ENCODE peak calls at places on chromosome 18, in six cellular contexts. V, Q, F, Z, J and O are unnamed samples.

GRCh38 chr18:31268985-31269406 is 49.0 kb upstream of the DSG1 start:
- DNase-seq in V (no peak), Q (no peak), F (no peak), Z (no peak), J (peak), O (no peak)

GRCh38 chr18:22193466-22193865 is 24.1 kb downstream of the GATA6 start:
- DNase-seq in V (no peak), Q (no peak), F (no peak), Z (no peak), J (no peak), O (peak)

GRCh38 chr18:63346471-63347183 is 20.4 kb downstream of the KDSR start:
- DNase-seq in V (no peak), Q (no peak), F (no peak), Z (no peak), J (no peak), O (no peak)

GRCh38 chr18:75809392-75809791 is 381.9 kb upstream of the SMIM21 start:
- DNase-seq in V (no peak), Q (no peak), F (no peak), Z (no peak), J (no peak), O (no peak)

GRCh38 chr18:77208969-77209368 is 40.7 kb upstream of the GALR1 start:
- DNase-seq in V (no peak), Q (no peak), F (no peak), Z (peak), J (peak), O (no peak)

GRCh38 chr18:26103579-26103978 is 13.2 kb upstream of the SS18 start:
- DNase-seq in V (no peak), Q (peak), F (no peak), Z (no peak), J (peak), O (no peak)

GRCh38 chr18:75304678-75305557 is 94.3 kb downstream of the TSHZ1 start:
- DNase-seq in V (no peak), Q (no peak), F (no peak), Z (no peak), J (no peak), O (no peak)

GRCh38 chr18:27240383-27240782 is 55.3 kb upstream of the CHST9 start:
- DNase-seq in V (no peak), Q (no peak), F (no peak), Z (no peak), J (no peak), O (no peak)

GRCh38 chr18:28823506-28824182 is 646.7 kb upstream of the CDH2 start:
- DNase-seq in V (peak), Q (no peak), F (no peak), Z (no peak), J (no peak), O (no peak)

GRCh38 chr18:1103567-1103966 is 198.9 kb downstream of the ADCYAP1 start:
- DNase-seq in V (no peak), Q (no peak), F (no peak), Z (no peak), J (no peak), O (no peak)

GRCh38 chr18:45626330-45627203 is 11.3 kb downstream of the SLC14A2 start:
- DNase-seq in V (peak), Q (no peak), F (no peak), Z (no peak), J (no peak), O (no peak)

GRCh38 chr18:21255211-21255610 is 13.2 kb downstream of the GREB1L start:
- DNase-seq in V (no peak), Q (no peak), F (no peak), Z (no peak), J (no peak), O (no peak)

GRCh38 chr18:1593091-1593490 is 688.4 kb downstream of the ADCYAP1 start:
- DNase-seq in V (no peak), Q (no peak), F (no peak), Z (no peak), J (no peak), O (no peak)

GRCh38 chr18:51861041-51861440 is 479.0 kb upstream of the DCC start:
- DNase-seq in V (no peak), Q (no peak), F (no peak), Z (no peak), J (no peak), O (no peak)

GRCh38 chr18:39635966-39636365 is 2070.4 kb upstream of the CELF4 start:
- DNase-seq in V (no peak), Q (no peak), F (no peak), Z (no peak), J (no peak), O (no peak)

GRCh38 chr18:76412818-76413565 is 82.0 kb downstream of the ZNF516 start:
- DNase-seq in V (peak), Q (no peak), F (no peak), Z (no peak), J (no peak), O (no peak)

GRCh38 chr18:11909081-11909410 is 929 bp upstream of the MPPE1 start:
- DNase-seq in V (no peak), Q (no peak), F (no peak), Z (no peak), J (no peak), O (no peak)

GRCh38 chr18:51621103-51621969 is 423.9 kb upstream of the MEX3C start:
- DNase-seq in V (no peak), Q (peak), F (peak), Z (peak), J (peak), O (no peak)

GRCh38 chr18:62554083-62554815 is 31.4 kb downstream of the ZCCHC2 start:
- DNase-seq in V (no peak), Q (no peak), F (no peak), Z (no peak), J (no peak), O (no peak)

GRCh38 chr18:35749701-35750100 is 168.2 kb downstream of the GALNT1 start:
- DNase-seq in V (no peak), Q (no peak), F (no peak), Z (no peak), J (no peak), O (no peak)

GRCh38 chr18:43481069-43481468 is 203.8 kb upstream of the SYT4 start:
- DNase-seq in V (no peak), Q (no peak), F (no peak), Z (no peak), J (no peak), O (no peak)

GRCh38 chr18:77191241-77191751 is 58.4 kb upstream of the GALR1 start:
- DNase-seq in V (no peak), Q (no peak), F (no peak), Z (no peak), J (no peak), O (no peak)

GRCh38 chr18:42339324-42339723 is 384.3 kb downstream of the PIK3C3 start:
- DNase-seq in V (no peak), Q (peak), F (no peak), Z (no peak), J (no peak), O (no peak)

GRCh38 chr18:57051586-57052044 is 95.3 kb upstream of the BOD1L2 start:
- DNase-seq in V (no peak), Q (no peak), F (no peak), Z (peak), J (no peak), O (no peak)

GRCh38 chr18:42030586-42031182 is 75.7 kb downstream of the PIK3C3 start:
- DNase-seq in V (no peak), Q (peak), F (peak), Z (no peak), J (peak), O (no peak)

GRCh38 chr18:22286576-22286975 is 117.2 kb downstream of the GATA6 start:
- DNase-seq in V (no peak), Q (no peak), F (no peak), Z (peak), J (peak), O (no peak)

GRCh38 chr18:34773961-34774754 is 64.1 kb downstream of the DTNA start:
- DNase-seq in V (no peak), Q (no peak), F (no peak), Z (peak), J (peak), O (peak)

GRCh38 chr18:41938445-41938844 is 16.6 kb upstream of the PIK3C3 start:
- DNase-seq in V (no peak), Q (no peak), F (no peak), Z (no peak), J (no peak), O (no peak)

GRCh38 chr18:12476955-12477354 is 69.2 kb downstream of the PRELID3A start:
- DNase-seq in V (no peak), Q (no peak), F (no peak), Z (no peak), J (no peak), O (no peak)

GRCh38 chr18:23964282-23965238 is 50.0 kb upstream of the TTC39C start:
- DNase-seq in V (no peak), Q (no peak), F (no peak), Z (no peak), J (peak), O (no peak)

GRCh38 chr18:79681484-79682387 is 2.1 kb downstream of the CTDP1 start:
- DNase-seq in V (peak), Q (no peak), F (no peak), Z (no peak), J (no peak), O (no peak)

GRCh38 chr18:79507546-79508480 is 112.1 kb downstream of the NFATC1 start:
- DNase-seq in V (peak), Q (no peak), F (no peak), Z (peak), J (peak), O (peak)

DNA sequence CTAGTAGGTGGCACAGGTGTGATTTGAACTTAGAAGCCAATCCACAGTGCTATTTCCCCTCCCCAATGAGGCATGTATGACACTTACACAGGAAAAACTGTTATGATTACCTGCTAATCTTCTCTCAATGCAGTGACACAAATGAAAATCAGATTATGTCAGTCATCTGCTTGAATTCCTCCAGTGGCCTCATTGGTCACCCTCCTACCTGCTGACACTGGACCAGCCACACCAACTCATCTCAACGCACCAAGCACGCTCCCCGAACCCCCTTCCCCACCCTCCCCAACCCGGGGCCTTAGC is 82.2 kb upstream of the SEC11C start:
- DNase-seq in V (no peak), Q (no peak), F (no peak), Z (no peak), J (no peak), O (no peak)
- TF ChIP-seq CTCF in V (no peak), Q (no peak), F (no peak), Z (no peak), J (no peak), O (no peak)

GRCh38 chr18:3449702-3450357 is at the start of gene TGIF1:
- DNase-seq in V (peak), Q (peak), F (no peak), Z (peak), J (peak), O (peak)
- TF ChIP-seq POLR2A in V (peak), Q (peak), F (peak), Z (peak), J (peak), O (peak)

GRCh38 chr18:54720590-54720989 is 107.7 kb upstream of the RAB27B start:
- DNase-seq in V (no peak), Q (no peak), F (no peak), Z (no peak), J (no peak), O (no peak)

GRCh38 chr18:54716586-54716985 is 111.7 kb upstream of the RAB27B start:
- DNase-seq in V (no peak), Q (no peak), F (no peak), Z (peak), J (peak), O (no peak)

GRCh38 chr18:54713386-54713785 is 114.9 kb upstream of the RAB27B start:
- DNase-seq in V (no peak), Q (no peak), F (no peak), Z (no peak), J (no peak), O (no peak)

GRCh38 chr18:54718436-54718773 is 109.9 kb upstream of the RAB27B start:
- DNase-seq in V (no peak), Q (no peak), F (no peak), Z (no peak), J (no peak), O (no peak)

GRCh38 chr18:54717673-54718435 is 110.4 kb upstream of the RAB27B start:
- DNase-seq in V (no peak), Q (no peak), F (no peak), Z (peak), J (no peak), O (no peak)
- H3K4me3 ChIP-seq in V (no peak), Q (no peak), F (no peak), Z (peak), J (no peak), O (no peak)

GRCh38 chr18:55997156-55997561 is 409.2 kb upstream of the TCF4 start:
- DNase-seq in V (no peak), Q (no peak), F (no peak), Z (no peak), J (no peak), O (no peak)
- TF ChIP-seq CTCF in V (no peak), Q (no peak), F (no peak), Z (no peak), J (no peak), O (no peak)

GRCh38 chr18:13612111-13612997 is 114.0 kb downstream of the FAM210A start:
- DNase-seq in V (no peak), Q (no peak), F (no peak), Z (peak), J (no peak), O (no peak)
- TF ChIP-seq POLR2A in V (no peak), Q (no peak), F (no peak), Z (no peak), J (no peak), O (no peak)

GRCh38 chr18:64365106-64365505 is 216.2 kb upstream of the LINC00305 start:
- DNase-seq in V (no peak), Q (no peak), F (no peak), Z (no peak), J (no peak), O (no peak)
- H3K4me3 ChIP-seq in V (no peak), Q (no peak), F (no peak), Z (no peak), J (no peak), O (no peak)

DNA sequence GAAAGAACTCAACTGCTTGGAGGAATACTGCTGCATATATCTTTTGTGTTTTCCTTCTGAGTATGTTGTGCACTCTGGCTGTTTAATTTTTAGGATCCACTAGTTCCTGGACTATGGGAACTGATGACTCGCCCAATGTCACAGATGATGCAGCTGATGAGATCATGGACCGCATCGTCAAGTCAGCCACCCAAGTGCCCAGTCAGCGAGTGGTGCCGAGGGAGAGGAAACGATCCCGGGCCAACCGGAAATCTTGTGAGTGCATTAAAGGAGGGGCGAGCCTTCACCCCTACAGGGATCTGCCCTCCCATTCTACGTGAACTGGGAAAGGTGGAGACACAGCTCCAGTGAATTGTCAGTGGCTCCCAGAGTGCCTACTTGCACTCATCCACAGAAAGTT is 59.6 kb downstream of the TPGS2 start:
- DNase-seq in V (no peak), Q (no peak), F (no peak), Z (no peak), J (no peak), O (no peak)
- TF ChIP-seq CTCF in V (no peak), Q (no peak), F (no peak), Z (no peak), J (no peak), O (no peak)

GRCh38 chr18:49560277-49561126 is 1.4 kb upstream of the LIPG start:
- DNase-seq in V (peak), Q (no peak), F (no peak), Z (no peak), J (peak), O (no peak)
- TF ChIP-seq POLR2A in V (no peak), Q (no peak), F (no peak), Z (no peak), J (no peak), O (no peak)